ENCODE peak calls at places on chromosomes 2 and 18, in six cellular contexts. O is neuronal stem cell, X is H1, F is mesendoderm, V is H9, C is mesenchymal stem cell. U is an unnamed sample.
A peak's percentile ranks its signal among the peaks of the same experiment; 100 is the strongest.

GRCh38 chr2:127943186-127943585 is 57.4 kb upstream of the AMMECR1L start:
- DNase-seq in O (no peak), X (no peak), V (no peak), F (no peak), C (no peak), U (peak; percentile 33)

GRCh38 chr2:152115952-152116351 is 17.1 kb upstream of the CACNB4 start:
- DNase-seq in C (no peak), V (no peak), X (no peak), F (peak; percentile 39), O (no peak), U (no peak)

GRCh38 chr2:229485782-229486181 is 214.7 kb upstream of the PID1 start:
- DNase-seq in V (no peak), O (no peak), F (no peak), X (no peak), C (no peak), U (no peak)

GRCh38 chr18:51857989-51858388 is 482.0 kb upstream of the DCC start:
- DNase-seq in O (no peak), F (no peak), C (no peak), V (no peak), X (no peak), U (no peak)

GRCh38 chr2:85772841-85773491 is 19.2 kb downstream of the ATOH8 start:
- DNase-seq in F (no peak), C (no peak), X (no peak), O (no peak), V (no peak), U (no peak)

GRCh38 chr2:8821276-8822217 is 15.9 kb downstream of the KIDINS220 start:
- DNase-seq in C (peak; percentile 88), O (no peak), F (no peak), X (no peak), V (no peak), U (peak; percentile 56)

GRCh38 chr2:68857855-68858456 is 13.2 kb downstream of the BMP10 start:
- DNase-seq in O (no peak), C (peak; percentile 84), F (no peak), V (no peak), X (no peak), U (peak; percentile 82)

GRCh38 chr2:127453392-127454171 is 35.4 kb downstream of the PROC start:
- DNase-seq in V (peak; percentile 64), C (peak; percentile 8), X (no peak), O (no peak), F (peak; percentile 85), U (no peak)

GRCh38 chr2:23417310-23417709 is 32.3 kb downstream of the KLHL29 start:
- DNase-seq in O (no peak), X (no peak), F (no peak), C (no peak), V (no peak), U (no peak)

GRCh38 chr18:33469699-33470098 is 29.2 kb upstream of the CCDC178 start:
- DNase-seq in V (no peak), X (no peak), O (no peak), C (no peak), F (no peak), U (no peak)

GRCh38 chr2:240069846-240070245 is 16.5 kb upstream of the OR6B3 start:
- DNase-seq in V (no peak), C (peak; percentile 5), X (no peak), O (no peak), F (no peak), U (no peak)

GRCh38 chr18:22434973-22435608 is 17.4 kb upstream of the CTAGE1 start:
- DNase-seq in F (no peak), O (no peak), V (no peak), X (no peak), C (peak; percentile 90), U (peak; percentile 91)

GRCh38 chr2:174236429-174236828 is 11.9 kb downstream of the OLA1 start:
- DNase-seq in F (no peak), V (no peak), O (no peak), X (no peak), C (no peak), U (no peak)
- H2BK120ac ChIP-seq in F (no peak overlapping the region), V (no peak overlapping the region), O (no peak overlapping the region), X (no peak overlapping the region), C (no peak overlapping the region), U (no peak overlapping the region)

DNA sequence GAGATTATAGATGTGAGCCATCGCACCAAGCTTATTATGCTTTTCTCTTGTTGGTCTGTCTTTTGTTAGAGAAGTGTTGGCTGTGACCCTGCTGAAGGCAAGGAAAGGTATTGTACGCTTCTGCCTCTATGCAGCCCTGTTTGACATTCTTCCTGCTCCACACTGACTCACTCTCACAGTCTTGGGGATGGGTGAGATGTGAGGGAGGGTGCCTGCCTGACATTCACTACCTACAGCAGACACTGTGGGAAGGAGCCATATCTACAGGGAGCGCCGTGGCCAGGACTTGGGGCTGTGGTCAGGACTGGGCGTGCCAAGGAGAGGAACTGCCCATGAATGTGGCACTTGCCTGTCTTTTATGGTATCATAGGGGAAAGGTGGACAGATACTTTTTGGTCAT is 43.9 kb upstream of the FHL2 start:
- DNase-seq in V (no peak), F (no peak), O (no peak), X (no peak), C (no peak), U (no peak)
- H4K8ac ChIP-seq in V (no peak overlapping the region), F (no peak overlapping the region), O (no peak overlapping the region), X (no peak overlapping the region), C (peak overlapping the region; percentile 55), U (peak overlapping the region; percentile 20)

GRCh38 chr2:237161239-237161638 is 75.5 kb downstream of the COPS8 start:
- DNase-seq in O (no peak), C (no peak), X (no peak), F (no peak), V (no peak), U (no peak)

GRCh38 chr2:237162959-237163358 is 77.3 kb downstream of the COPS8 start:
- DNase-seq in X (no peak), C (no peak), O (no peak), V (no peak), F (no peak), U (no peak)

GRCh38 chr2:237167038-237167437 is 81.3 kb downstream of the COPS8 start:
- DNase-seq in F (no peak), O (no peak), V (no peak), C (no peak), X (no peak), U (no peak)

GRCh38 chr2:237165405-237166276 is 80.0 kb downstream of the COPS8 start:
- DNase-seq in C (no peak), X (no peak), F (peak; percentile 60), V (peak; percentile 64), O (no peak), U (peak; percentile 69)

GRCh38 chr2:237164474-237165047 is 78.9 kb downstream of the COPS8 start:
- DNase-seq in F (no peak), V (no peak), C (no peak), O (no peak), X (no peak), U (no peak)
- H2BK120ac ChIP-seq in F (no peak overlapping the region), V (no peak overlapping the region), C (no peak overlapping the region), O (no peak overlapping the region), X (no peak overlapping the region), U (peak overlapping the region; percentile 98)

GRCh38 chr2:172674034-172674967 is 61.3 kb upstream of the RAPGEF4 start:
- DNase-seq in X (peak; percentile 47), F (peak; percentile 78), V (peak; percentile 82), C (peak; percentile 43), O (peak; percentile 24), U (no peak)
- H4K8ac ChIP-seq in X (no peak overlapping the region), F (no peak overlapping the region), V (no peak overlapping the region), C (peak overlapping the region; percentile 42), O (no peak overlapping the region), U (peak overlapping the region; percentile 39)

DNA sequence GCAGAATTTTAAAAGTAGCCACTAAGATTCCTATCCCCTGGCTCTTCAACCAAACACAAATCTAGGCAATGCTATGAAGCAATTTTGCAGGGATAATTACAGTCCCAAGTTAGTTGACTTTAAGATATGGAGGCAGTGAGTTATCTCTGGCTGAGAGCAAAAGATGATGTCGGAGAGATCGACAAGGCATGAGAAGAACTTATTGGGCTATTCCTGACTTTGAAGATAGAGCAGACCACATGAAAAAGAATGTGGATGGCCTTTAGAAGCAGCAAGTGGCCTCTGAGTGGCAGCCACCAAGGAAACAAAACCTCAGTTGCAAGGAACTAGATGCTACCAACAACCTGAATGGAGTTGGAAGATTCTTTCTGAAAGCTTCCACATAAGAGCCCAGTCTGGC is 58.2 kb upstream of the PPM1B start:
- DNase-seq in X (no peak), F (no peak), C (no peak), V (no peak), O (no peak), U (peak; percentile 18)
- H2BK120ac ChIP-seq in X (no peak overlapping the region), F (no peak overlapping the region), C (no peak overlapping the region), V (no peak overlapping the region), O (no peak overlapping the region), U (no peak overlapping the region)

GRCh38 chr2:42879913-42880737 is 87.7 kb upstream of the HAAO start:
- DNase-seq in V (no peak), F (peak; percentile 57), X (no peak), O (no peak), C (no peak), U (no peak)
- H4K8ac ChIP-seq in V (no peak overlapping the region), F (no peak overlapping the region), X (no peak overlapping the region), O (no peak overlapping the region), C (no peak overlapping the region), U (no peak overlapping the region)

U was measured in IMR-90.